ENCODE peak calls at places on chromosomes 16 and 17, in ten cellular contexts. S is GM12865, K is A549, W is mammary epithelial cell, A is astrocyte of the spinal cord, B is foreskin fibroblast, R is adipocyte, D is transverse colon, C is fibroblast of lung, U is cardiac fibroblast. G is an unnamed sample.
A peak's percentile ranks its signal among the peaks of the same experiment; 100 is the strongest.

GRCh38 chr17:28270926-28271325 is 48.1 kb upstream of the TMEM97 start:
- DNase-seq in S (no peak), R (no peak), B (no peak), W (no peak), A (no peak), C (no peak), K (no peak), U (no peak), D (no peak), G (peak; percentile 52)

GRCh38 chr16:65012357-65012756 is 109.5 kb downstream of the CDH11 start:
- DNase-seq in A (peak; percentile 48), U (no peak), K (no peak), B (peak; percentile 83), C (peak; percentile 88), R (peak; percentile 54), S (no peak), W (no peak), D (no peak), G (no peak)

GRCh38 chr16:68300736-68301459 is 9.8 kb downstream of the SLC7A6OS start:
- DNase-seq in A (no peak), W (no peak), K (no peak), C (peak; percentile 43), D (no peak), B (peak; percentile 23), U (no peak), R (peak; percentile 27), S (no peak), G (no peak)

GRCh38 chr16:728131-728889 is 1.4 kb downstream of the HAGHL start:
- DNase-seq in U (peak; percentile 82), R (peak; percentile 79), C (peak; percentile 81), S (peak; percentile 93), A (peak; percentile 83), K (peak; percentile 63), W (peak; percentile 82), D (peak; percentile 79), B (peak; percentile 97), G (peak; percentile 93)

GRCh38 chr16:72172105-72173034 is at the start of gene PMFBP1:
- DNase-seq in U (peak; percentile 87), R (peak; percentile 16), C (peak; percentile 85), D (peak; percentile 18), W (peak; percentile 76), A (peak; percentile 88), B (peak; percentile 67), S (peak; percentile 91), K (peak; percentile 3), G (peak; percentile 57)

GRCh38 chr17:76869209-76869877 is 1.1 kb downstream of the MGAT5B start:
- DNase-seq in C (no peak), S (no peak), D (no peak), R (peak; percentile 9), U (no peak), A (no peak), B (no peak), K (no peak), W (no peak), G (no peak)

GRCh38 chr16:2532494-2533141 is 1.4 kb upstream of the CEMP1 start:
- DNase-seq in R (peak; percentile 61), C (peak; percentile 39), K (no peak), W (peak; percentile 53), A (peak; percentile 32), D (peak; percentile 91), B (peak; percentile 62), U (peak; percentile 59), S (peak; percentile 83), G (peak; percentile 85)

GRCh38 chr16:69762843-69763556 is 868 bp downstream of the WWP2 start:
- DNase-seq in U (peak; percentile 47), R (peak; percentile 60), S (peak; percentile 48), W (peak; percentile 20), D (peak; percentile 30), B (peak; percentile 54), K (no peak), C (peak; percentile 47), A (peak; percentile 42), G (no peak)

GRCh38 chr17:55152236-55152635 is 112.5 kb upstream of the HLF start:
- DNase-seq in B (no peak), K (no peak), D (no peak), S (no peak), W (peak; percentile 50), R (no peak), U (peak; percentile 11), A (no peak), C (peak; percentile 53), G (no peak)

GRCh38 chr16:14180431-14181059 is 109.4 kb downstream of the MRTFB start:
- DNase-seq in B (peak; percentile 39), W (peak; percentile 3), K (no peak), U (no peak), D (no peak), S (no peak), A (no peak), C (no peak), R (no peak), G (no peak)
- H3K4me3 ChIP-seq in B (no peak overlapping the region), W (no peak overlapping the region), K (no peak overlapping the region), U (no peak overlapping the region), D (no peak overlapping the region), S (no peak overlapping the region), A (no peak overlapping the region), C (no peak overlapping the region), R (no peak overlapping the region), G (no peak overlapping the region)

GRCh38 chr17:44928136-44928535 is 12.8 kb upstream of the GFAP start:
- DNase-seq in C (no peak), S (no peak), K (no peak), W (no peak), D (peak; percentile 6), B (no peak), R (no peak), A (no peak), U (no peak), G (no peak)

GRCh38 chr17:44926841-44927525 is 11.7 kb upstream of the GFAP start:
- DNase-seq in W (no peak), K (no peak), S (no peak), R (no peak), U (no peak), A (no peak), C (no peak), D (peak; percentile 4), B (no peak), G (no peak)

GRCh38 chr17:44924107-44924544 is 8.8 kb upstream of the GFAP start:
- DNase-seq in U (no peak), K (no peak), W (no peak), S (no peak), A (no peak), C (no peak), D (peak; percentile 0), R (no peak), B (no peak), G (no peak)

GRCh38 chr17:44927696-44928095 is 12.4 kb upstream of the GFAP start:
- DNase-seq in W (no peak), U (no peak), D (no peak), B (no peak), K (no peak), C (no peak), A (no peak), S (no peak), R (no peak), G (no peak)

GRCh38 chr17:44925731-44926697 is 10.7 kb upstream of the GFAP start:
- DNase-seq in A (no peak), C (no peak), K (no peak), B (no peak), W (no peak), D (no peak), S (no peak), R (no peak), U (no peak), G (no peak)
- H3K4me3 ChIP-seq in A (no peak overlapping the region), C (no peak overlapping the region), K (no peak overlapping the region), B (no peak overlapping the region), W (no peak overlapping the region), D (no peak overlapping the region), S (no peak overlapping the region), R (no peak overlapping the region), U (no peak overlapping the region), G (no peak overlapping the region)

GRCh38 chr16:11742536-11743307 is at the start of gene TXNDC11:
- DNase-seq in W (peak; percentile 98), A (peak; percentile 98), C (peak; percentile 96), D (peak; percentile 100), K (peak; percentile 85), R (peak; percentile 99), B (peak; percentile 100), U (peak; percentile 100), S (peak; percentile 100), G (peak; percentile 100)

GRCh38 chr16:11737678-11738077 is 5.0 kb downstream of the TXNDC11 start:
- DNase-seq in D (no peak), S (no peak), R (no peak), W (no peak), B (no peak), A (no peak), U (no peak), C (no peak), K (no peak), G (no peak)

GRCh38 chr16:11742041-11742535 is 569 bp downstream of the TXNDC11 start:
- DNase-seq in U (no peak), W (peak; percentile 27), D (peak; percentile 67), A (peak; percentile 8), R (no peak), C (peak; percentile 15), B (peak; percentile 37), S (no peak), K (peak; percentile 25), G (peak; percentile 93)

GRCh38 chr16:11738742-11739544 is 3.7 kb downstream of the TXNDC11 start:
- DNase-seq in U (no peak), S (peak; percentile 79), R (no peak), K (no peak), B (no peak), A (no peak), D (peak; percentile 5), W (no peak), C (no peak), G (no peak)

DNA sequence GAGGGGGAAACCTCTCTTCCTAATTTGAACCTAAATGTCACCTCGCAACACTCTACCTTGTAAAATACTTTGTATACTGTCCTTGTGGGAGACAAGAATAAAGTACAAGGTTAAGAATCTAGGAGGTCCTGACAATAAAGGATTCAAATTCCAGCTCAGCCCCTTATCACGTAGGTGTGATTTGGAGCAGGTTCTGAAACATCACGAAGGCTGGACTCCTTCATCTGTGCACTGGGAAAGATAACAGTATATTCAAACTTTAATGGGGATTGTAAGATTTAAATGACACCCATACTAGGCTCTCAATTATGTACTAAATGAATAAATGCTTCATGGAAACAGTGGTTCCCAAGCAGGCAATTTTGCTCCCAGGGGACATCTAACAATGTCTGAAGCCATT is 2.1 kb downstream of the TXNDC11 start:
- DNase-seq in R (peak; percentile 22), A (no peak), W (no peak), B (no peak), U (no peak), K (no peak), S (no peak), C (no peak), D (no peak), G (no peak)
- H3K4me3 ChIP-seq in R (peak overlapping the region; percentile 99), A (peak overlapping the region; percentile 87), W (no peak overlapping the region), B (peak overlapping the region; percentile 94), U (peak overlapping the region; percentile 88), K (peak overlapping the region; percentile 87), S (peak overlapping the region; percentile 91), C (peak overlapping the region; percentile 43), D (peak overlapping the region; percentile 86), G (no peak overlapping the region)

DNA sequence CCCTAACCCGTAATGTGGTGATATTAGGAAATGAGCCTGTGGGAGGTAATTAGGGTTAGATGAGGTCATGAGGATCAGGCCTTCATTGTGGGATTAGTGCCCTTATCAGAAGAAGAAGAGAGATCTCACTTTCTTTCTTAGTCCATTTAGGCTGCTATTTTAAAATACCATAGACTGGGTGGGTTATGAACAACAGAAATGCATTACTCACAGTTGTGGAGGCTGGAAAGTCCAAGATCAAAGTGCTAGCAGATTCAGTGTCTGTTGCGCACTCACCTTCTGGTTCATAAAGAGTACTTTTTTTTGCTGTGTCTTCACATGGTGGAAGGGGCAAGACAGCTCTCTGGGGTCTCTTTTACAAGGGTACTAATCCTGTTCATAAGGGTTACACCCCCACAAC is 4.6 kb upstream of the CD300H start:
- DNase-seq in R (no peak), C (no peak), A (no peak), D (no peak), S (no peak), W (no peak), B (no peak), K (no peak), U (no peak), G (no peak)
- H3K4me3 ChIP-seq in R (no peak overlapping the region), C (no peak overlapping the region), A (no peak overlapping the region), D (no peak overlapping the region), S (no peak overlapping the region), W (no peak overlapping the region), B (no peak overlapping the region), K (no peak overlapping the region), U (no peak overlapping the region), G (no peak overlapping the region)